ENCODE peak calls at places on chromosome 14, in six cellular contexts. One of them, this sample, is unnamed.

GRCh38 chr14:39265741-39266588 is 32.2 kb downstream of the MIA2 start:
- DNase-seq in IMR-90: peak; percentile 26
- DNase-seq in CD4-positive, CD25-positive, alpha-beta regulatory T cell: no peak
- DNase-seq in GM04504: peak; percentile 11
- DNase-seq in stimulated activated CD8-positive, alpha-beta memory T cell treated with anti-CD3 and anti-CD28 coated beads, Interleukin-7, amount 100 ng/mL, for 1 hour: peak; percentile 6
- DNase-seq in nephron progenitor cell: no peak
- DNase-seq in this sample: no peak

GRCh38 chr14:70192915-70193314 is 4.2 kb upstream of the SLC8A3 start:
- DNase-seq in IMR-90: no peak
- DNase-seq in GM04504: no peak
- DNase-seq in CD4-positive, CD25-positive, alpha-beta regulatory T cell: no peak
- DNase-seq in nephron progenitor cell: peak; percentile 10
- DNase-seq in stimulated activated CD8-positive, alpha-beta memory T cell treated with anti-CD3 and anti-CD28 coated beads, Interleukin-7, amount 100 ng/mL, for 1 hour: no peak
- DNase-seq in this sample: no peak

GRCh38 chr14:21267431-21267845 is 1.8 kb downstream of the HNRNPC start:
- DNase-seq in IMR-90: no peak
- DNase-seq in CD4-positive, CD25-positive, alpha-beta regulatory T cell: no peak
- DNase-seq in nephron progenitor cell: no peak
- DNase-seq in GM04504: no peak
- DNase-seq in stimulated activated CD8-positive, alpha-beta memory T cell treated with anti-CD3 and anti-CD28 coated beads, Interleukin-7, amount 100 ng/mL, for 1 hour: no peak
- DNase-seq in this sample: no peak

GRCh38 chr14:32779845-32780244 is 158.8 kb upstream of the NPAS3 start:
- DNase-seq in stimulated activated CD8-positive, alpha-beta memory T cell treated with anti-CD3 and anti-CD28 coated beads, Interleukin-7, amount 100 ng/mL, for 1 hour: no peak
- DNase-seq in nephron progenitor cell: no peak
- DNase-seq in IMR-90: no peak
- DNase-seq in GM04504: no peak
- DNase-seq in CD4-positive, CD25-positive, alpha-beta regulatory T cell: no peak
- DNase-seq in this sample: no peak

GRCh38 chr14:74281069-74281468 is 21.7 kb downstream of the ABCD4 start:
- DNase-seq in CD4-positive, CD25-positive, alpha-beta regulatory T cell: no peak
- DNase-seq in nephron progenitor cell: no peak
- DNase-seq in stimulated activated CD8-positive, alpha-beta memory T cell treated with anti-CD3 and anti-CD28 coated beads, Interleukin-7, amount 100 ng/mL, for 1 hour: no peak
- DNase-seq in GM04504: no peak
- DNase-seq in IMR-90: no peak
- DNase-seq in this sample: no peak

GRCh38 chr14:45526715-45527549 is 273.9 kb upstream of the MIS18BP1 start:
- DNase-seq in CD4-positive, CD25-positive, alpha-beta regulatory T cell: no peak
- DNase-seq in IMR-90: no peak
- DNase-seq in stimulated activated CD8-positive, alpha-beta memory T cell treated with anti-CD3 and anti-CD28 coated beads, Interleukin-7, amount 100 ng/mL, for 1 hour: no peak
- DNase-seq in nephron progenitor cell: peak; percentile 47
- DNase-seq in GM04504: no peak
- DNase-seq in this sample: peak; percentile 51

GRCh38 chr14:61510736-61511557 is 184.4 kb upstream of the HIF1A start:
- DNase-seq in CD4-positive, CD25-positive, alpha-beta regulatory T cell: no peak
- DNase-seq in nephron progenitor cell: no peak
- DNase-seq in IMR-90: no peak
- DNase-seq in stimulated activated CD8-positive, alpha-beta memory T cell treated with anti-CD3 and anti-CD28 coated beads, Interleukin-7, amount 100 ng/mL, for 1 hour: no peak
- DNase-seq in GM04504: no peak
- DNase-seq in this sample: no peak

GRCh38 chr14:100106260-100106659 is 41.0 kb downstream of the EVL start:
- DNase-seq in stimulated activated CD8-positive, alpha-beta memory T cell treated with anti-CD3 and anti-CD28 coated beads, Interleukin-7, amount 100 ng/mL, for 1 hour: no peak
- DNase-seq in CD4-positive, CD25-positive, alpha-beta regulatory T cell: peak; percentile 48
- DNase-seq in IMR-90: no peak
- DNase-seq in nephron progenitor cell: no peak
- DNase-seq in GM04504: no peak
- DNase-seq in this sample: no peak

GRCh38 chr14:67133595-67134441 is 55.4 kb upstream of the GARIN2 start:
- DNase-seq in GM04504: no peak
- DNase-seq in IMR-90: peak; percentile 14
- DNase-seq in CD4-positive, CD25-positive, alpha-beta regulatory T cell: no peak
- DNase-seq in stimulated activated CD8-positive, alpha-beta memory T cell treated with anti-CD3 and anti-CD28 coated beads, Interleukin-7, amount 100 ng/mL, for 1 hour: no peak
- DNase-seq in nephron progenitor cell: no peak
- DNase-seq in this sample: no peak